ENCODE peak calls at places on chromosomes 4 and X, in seven cellular contexts. H, S, G, L, N, Z and F are unnamed samples.

GRCh38 chr4:186839122-186840037 is 115.7 kb upstream of the FAT1 start:
- DNase-seq in S (no peak), Z (peak), L (no peak), H (no peak), N (no peak), G (no peak), F (no peak)

GRCh38 chr4:15162046-15162445 is 159.8 kb downstream of the CPEB2 start:
- DNase-seq in N (no peak), G (no peak), L (peak), Z (no peak), S (no peak), H (no peak), F (no peak)

GRCh38 chr4:144655491-144655890 is 9.5 kb downstream of the HHIP start:
- DNase-seq in Z (no peak), G (no peak), S (no peak), H (no peak), N (no peak), L (no peak), F (no peak)

GRCh38 chr4:153260553-153261306 is 56.5 kb downstream of the TRIM2 start:
- DNase-seq in N (no peak), Z (no peak), H (no peak), L (no peak), S (no peak), G (no peak), F (no peak)

GRCh38 chr4:77817304-77818076 is 1.7 kb downstream of the CNOT6L start:
- DNase-seq in N (no peak), Z (no peak), H (peak), S (no peak), L (no peak), G (no peak), F (no peak)

GRCh38 chrX:54529166-54529558 is 857 bp upstream of the GNL3L start:
- DNase-seq in L (no peak), G (no peak), Z (no peak), H (no peak), S (no peak), N (no peak), F (no peak)

GRCh38 chr4:153486281-153487151 is 20.4 kb downstream of the TMEM131L start:
- DNase-seq in H (peak), L (peak), G (no peak), S (peak), N (no peak), Z (peak), F (peak)

GRCh38 chrX:10702031-10702430 is 81.6 kb upstream of the MID1 start:
- DNase-seq in G (no peak), Z (no peak), H (no peak), L (no peak), N (no peak), S (no peak), F (no peak)

GRCh38 chr4:2937146-2937857 is 25.9 kb downstream of the NOP14 start:
- DNase-seq in Z (peak), S (peak), G (no peak), H (peak), L (no peak), N (no peak), F (no peak)

GRCh38 chr4:70619778-70620177 is 8.8 kb upstream of the ENAM start:
- DNase-seq in G (no peak), L (no peak), N (no peak), Z (no peak), S (no peak), H (no peak), F (no peak)

GRCh38 chr4:38980903-38981676 is 51.1 kb downstream of the TMEM156 start:
- DNase-seq in G (no peak), Z (no peak), L (no peak), H (peak), N (no peak), S (no peak), F (no peak)

GRCh38 chr4:141391293-141391692 is 170.6 kb downstream of the ZNF330 start:
- DNase-seq in L (no peak), H (no peak), Z (no peak), S (no peak), N (no peak), G (no peak), F (no peak)

GRCh38 chr4:173448557-173448918 is 49.6 kb upstream of the SCRG1 start:
- DNase-seq in G (no peak), S (no peak), L (no peak), N (no peak), Z (no peak), H (no peak), F (no peak)

GRCh38 chr4:82017680-82018079 is 356.1 kb downstream of the HNRNPD start:
- DNase-seq in G (no peak), H (no peak), L (peak), N (no peak), S (no peak), Z (peak), F (no peak)

GRCh38 chr4:212438-213174 is 88.3 kb downstream of the ZNF718 start:
- DNase-seq in H (peak), L (peak), S (no peak), N (no peak), Z (peak), G (peak), F (peak)

GRCh38 chr4:171676555-171677215 is 136.5 kb upstream of the GALNTL6 start:
- DNase-seq in H (no peak), N (no peak), L (no peak), Z (no peak), S (no peak), G (no peak), F (no peak)

GRCh38 chr4:118288097-118288496 is 64.7 kb downstream of the PRSS12 start:
- DNase-seq in H (no peak), G (no peak), Z (no peak), L (no peak), N (no peak), S (no peak), F (no peak)

GRCh38 chr4:180668732-180669131 is 1574.5 kb upstream of the TENM3 start:
- DNase-seq in N (no peak), S (no peak), Z (no peak), G (no peak), L (no peak), H (no peak), F (no peak)

GRCh38 chr4:55132775-55133174 is 7.4 kb upstream of the KDR start:
- DNase-seq in S (no peak), H (no peak), G (no peak), Z (no peak), L (peak), N (no peak), F (no peak)

GRCh38 chr4:146981651-146982050 is 36.0 kb upstream of the TTC29 start:
- DNase-seq in Z (no peak), S (no peak), G (no peak), L (peak), N (no peak), H (no peak), F (no peak)

GRCh38 chr4:141248029-141248428 is 27.3 kb downstream of the ZNF330 start:
- DNase-seq in H (no peak), L (no peak), Z (no peak), G (no peak), S (no peak), N (no peak), F (no peak)

GRCh38 chrX:120457766-120458180 is 11.3 kb downstream of the LAMP2 start:
- DNase-seq in N (no peak), Z (peak), S (no peak), L (no peak), G (no peak), H (no peak), F (no peak)

GRCh38 chr4:6567218-6567617 is 7.8 kb upstream of the MAN2B2 start:
- DNase-seq in S (no peak), L (no peak), Z (no peak), N (no peak), G (no peak), H (no peak), F (no peak)

GRCh38 chr4:24991015-24991414 is 39.7 kb downstream of the LGI2 start:
- DNase-seq in N (no peak), H (no peak), Z (no peak), S (no peak), G (no peak), L (no peak), F (no peak)

GRCh38 chrX:14032383-14032782 is 2.7 kb upstream of the GEMIN8 start:
- DNase-seq in G (peak), Z (no peak), H (peak), L (peak), S (no peak), N (no peak), F (no peak)

GRCh38 chr4:6881908-6882307 is 27.7 kb upstream of the TBC1D14 start:
- DNase-seq in Z (no peak), L (no peak), H (no peak), S (no peak), N (no peak), G (no peak), F (no peak)

GRCh38 chr4:111748157-111748556 is 397.1 kb upstream of the FAM241A start:
- DNase-seq in S (no peak), N (no peak), H (no peak), G (no peak), Z (no peak), L (peak), F (no peak)

GRCh38 chr4:87188932-87189331 is 31.5 kb downstream of the KLHL8 start:
- DNase-seq in H (no peak), L (no peak), G (no peak), S (no peak), N (no peak), Z (no peak), F (no peak)

GRCh38 chr4:15215118-15215517 is 212.7 kb upstream of the C1QTNF7 start:
- DNase-seq in Z (no peak), G (no peak), N (no peak), S (no peak), L (no peak), H (no peak), F (no peak)

GRCh38 chrX:98114026-98114425 is 1230.3 kb downstream of the RPA4 start:
- DNase-seq in Z (no peak), H (no peak), N (no peak), S (no peak), G (no peak), L (no peak), F (no peak)

GRCh38 chrX:133171962-133172708 is 46.0 kb downstream of the TFDP3 start:
- DNase-seq in N (no peak), G (no peak), S (peak), L (peak), Z (peak), H (no peak), F (no peak)

GRCh38 chr4:2819244-2820215 is 24.1 kb upstream of the ADD1 start:
- DNase-seq in S (no peak), H (no peak), N (no peak), Z (no peak), G (no peak), L (no peak), F (no peak)

GRCh38 chr4:15354790-15355418 is 72.9 kb upstream of the C1QTNF7 start:
- DNase-seq in H (no peak), S (no peak), G (no peak), L (no peak), Z (no peak), N (peak), F (no peak)

DNA sequence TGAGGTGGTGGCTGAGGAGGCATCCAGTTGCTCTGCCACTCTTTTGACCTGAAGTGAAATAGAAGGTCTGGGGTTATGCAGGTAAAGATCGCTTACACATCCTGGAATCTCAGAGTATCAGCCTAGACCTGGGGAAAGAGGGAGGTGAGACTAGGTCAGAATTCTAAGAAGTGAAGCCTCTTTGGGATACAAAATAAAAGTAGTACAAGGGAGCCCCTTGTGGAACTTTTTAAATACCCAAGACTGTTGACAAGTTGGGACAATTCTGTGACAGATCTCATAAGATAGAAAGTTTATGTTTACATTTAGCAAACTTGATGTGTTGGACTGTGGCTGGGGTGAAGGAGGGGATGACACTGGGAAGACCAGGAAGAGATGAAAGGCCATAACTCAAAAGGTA is 263.2 kb downstream of the SPRY1 start:
- DNase-seq in H (no peak), G (no peak), Z (no peak), N (no peak), L (no peak), S (no peak), F (no peak)
- TF ChIP-seq CTCF in H (no peak), G (peak), Z (peak), N (no peak), L (peak), S (peak), F (peak)

GRCh38 chrX:153735274-153735673 is 10.6 kb downstream of the ABCD1 start:
- DNase-seq in S (no peak), G (no peak), Z (no peak), H (peak), L (no peak), N (no peak), F (no peak)
- TF ChIP-seq CTCF in S (peak), G (no peak), Z (no peak), H (peak), L (no peak), N (no peak), F (no peak)

DNA sequence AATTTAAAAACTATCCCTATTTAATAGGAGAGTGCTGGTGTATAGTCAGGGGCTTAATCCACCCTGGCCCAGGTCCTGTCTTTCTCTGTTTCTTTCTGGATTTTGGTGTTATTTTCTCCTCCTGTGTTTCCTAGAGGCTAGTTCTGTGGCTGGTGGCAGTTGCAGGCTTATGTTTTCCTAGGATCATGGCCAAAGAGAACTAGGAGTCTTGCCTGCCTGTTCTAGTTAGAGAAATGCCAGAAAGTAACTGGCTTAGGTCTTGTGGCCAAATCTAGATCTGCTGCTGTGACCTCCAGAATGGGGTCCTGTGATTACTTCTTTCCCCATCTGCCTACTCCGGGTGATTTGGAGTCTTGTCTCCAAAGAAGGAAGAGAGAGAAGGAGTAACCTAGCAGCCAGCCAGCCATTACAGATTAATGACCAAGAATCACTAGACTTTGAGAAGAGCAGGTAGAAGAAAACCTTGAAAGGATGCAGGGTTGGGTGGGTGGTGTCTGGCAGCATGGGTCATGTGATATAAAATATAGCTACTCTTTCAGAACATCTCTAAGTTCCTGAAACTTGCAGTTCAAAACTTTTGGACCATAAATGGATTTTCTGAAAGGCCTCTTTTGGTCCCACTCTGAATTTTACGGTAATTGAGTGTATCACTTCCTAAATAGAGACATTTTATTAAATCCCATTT is 117.9 kb downstream of the STIM2 start:
- DNase-seq in Z (no peak), N (no peak), S (no peak), H (no peak), G (no peak), L (no peak), F (no peak)
- TF ChIP-seq CTCF in Z (no peak), N (no peak), S (no peak), H (no peak), G (no peak), L (no peak), F (no peak)

DNA sequence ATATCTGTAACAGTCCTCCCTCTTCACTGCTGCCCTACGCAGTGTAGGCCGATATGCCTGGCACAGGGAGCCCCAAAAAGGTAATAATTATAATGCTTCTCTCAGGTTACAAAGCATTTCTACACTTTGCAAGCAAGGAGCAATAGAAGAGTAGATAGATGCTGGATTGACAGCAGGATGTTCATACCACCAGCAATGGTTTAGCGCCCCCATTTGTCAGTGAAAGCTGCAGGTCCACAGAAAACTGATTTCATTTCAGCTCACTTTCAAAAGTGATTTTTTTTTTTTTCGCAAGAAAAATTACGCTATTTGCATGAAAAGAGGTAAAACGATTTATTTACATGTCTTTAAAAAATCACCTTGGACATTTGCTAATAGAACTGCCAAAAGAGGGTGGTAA is 34.5 kb downstream of the HPF1 start:
- DNase-seq in S (no peak), H (peak), Z (no peak), L (peak), G (no peak), N (no peak), F (no peak)
- TF ChIP-seq CTCF in S (peak), H (no peak), Z (peak), L (peak), G (peak), N (no peak), F (peak)

DNA sequence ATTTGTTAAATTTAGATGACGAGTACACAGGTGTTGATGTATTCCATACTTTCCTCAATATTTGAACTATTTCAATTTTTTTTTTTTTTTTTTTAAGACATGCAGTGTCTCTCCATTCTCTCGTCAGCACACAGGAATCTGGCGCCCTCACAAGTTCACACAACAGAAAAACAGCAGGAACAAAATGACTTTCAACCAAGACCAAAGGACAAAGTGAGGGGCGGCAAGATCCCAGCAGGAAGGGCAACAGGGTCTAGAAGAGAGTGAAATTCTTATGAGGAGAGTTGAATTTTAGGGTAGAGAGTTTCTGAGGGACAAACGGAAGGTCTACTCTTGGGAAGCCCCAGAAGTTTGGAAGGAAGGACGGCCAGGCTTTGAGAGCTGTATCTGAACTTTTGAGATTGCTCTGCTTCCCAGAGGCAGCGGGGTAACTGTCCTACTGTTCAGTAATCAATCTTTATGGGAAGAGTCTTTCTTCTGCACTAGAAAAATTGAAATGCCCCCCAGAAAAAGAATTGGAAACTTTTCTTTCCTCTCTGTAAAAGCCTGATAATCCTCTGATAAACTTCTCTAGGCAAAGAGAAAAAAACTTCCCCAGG is 760.2 kb downstream of the RAB28 start:
- DNase-seq in H (no peak), Z (no peak), S (no peak), N (no peak), G (no peak), L (peak), F (no peak)
- TF ChIP-seq CTCF in H (no peak), Z (no peak), S (peak), N (no peak), G (no peak), L (no peak), F (no peak)

DNA sequence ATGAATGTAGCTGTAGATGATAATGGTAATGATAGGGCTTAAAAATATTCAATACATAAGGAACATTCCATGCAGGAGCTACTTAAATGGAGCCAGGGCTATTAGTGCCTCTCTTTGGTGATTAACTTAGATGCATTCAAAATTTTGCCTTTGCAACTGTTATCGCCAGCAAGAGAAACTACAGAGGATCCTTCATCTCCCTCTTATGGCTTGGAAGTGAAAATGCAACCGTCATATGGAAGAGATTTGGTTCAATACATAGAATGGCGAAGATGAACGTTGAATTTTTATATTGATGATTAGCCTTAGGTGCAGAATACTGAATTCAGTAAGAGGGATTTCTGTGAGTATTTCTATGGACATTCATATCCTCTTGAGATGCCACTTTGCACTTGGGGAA is 134.5 kb upstream of the NLGN4X start:
- DNase-seq in G (no peak), N (no peak), L (no peak), S (no peak), Z (no peak), H (no peak), F (no peak)
- TF ChIP-seq CTCF in G (no peak), N (no peak), L (peak), S (no peak), Z (no peak), H (no peak), F (no peak)

GRCh38 chr4:183789657-183790056 is 115.5 kb upstream of the STOX2 start:
- DNase-seq in L (no peak), S (no peak), H (no peak), G (no peak), N (no peak), Z (no peak), F (no peak)
- TF ChIP-seq CTCF in L (no peak), S (no peak), H (no peak), G (no peak), N (no peak), Z (no peak), F (no peak)

GRCh38 chrX:114580336-114580735 is 3.5 kb upstream of the HTR2C start:
- DNase-seq in Z (no peak), H (no peak), N (no peak), G (no peak), S (no peak), L (peak), F (no peak)
- TF ChIP-seq CTCF in Z (no peak), H (no peak), N (no peak), G (no peak), S (peak), L (peak), F (no peak)

DNA sequence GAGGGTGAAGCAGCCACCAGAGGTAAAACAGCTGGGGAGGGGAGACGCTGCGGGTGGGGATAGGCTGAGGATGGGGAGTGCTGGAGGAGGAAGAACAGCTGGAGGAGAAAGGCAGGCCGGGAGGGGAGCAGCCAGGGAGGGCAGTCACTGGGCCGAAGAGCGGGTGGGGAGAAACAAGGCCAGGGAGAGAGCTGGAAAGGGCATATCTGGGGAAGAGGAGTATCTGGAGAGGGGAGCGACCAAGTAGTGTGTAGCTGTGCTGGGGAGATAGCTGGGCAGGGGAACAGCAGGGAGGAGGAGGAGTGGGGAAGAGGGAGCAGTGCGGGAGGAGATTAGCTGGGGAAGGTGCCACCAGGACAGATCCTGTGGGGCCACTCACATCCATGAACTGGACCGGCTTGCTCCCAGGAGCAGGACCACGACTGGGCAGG is 2.7 kb downstream of the SLC38A5 start:
- DNase-seq in G (no peak), L (no peak), H (no peak), Z (no peak), S (no peak), N (no peak), F (no peak)
- TF ChIP-seq CTCF in G (no peak), L (no peak), H (no peak), Z (no peak), S (no peak), N (no peak), F (no peak)

GRCh38 chrX:30275498-30275897 is 28.6 kb downstream of the MAGEB1 start:
- DNase-seq in Z (peak), N (no peak), H (no peak), L (peak), G (no peak), S (peak), F (no peak)
- TF ChIP-seq CTCF in Z (peak), N (no peak), H (no peak), L (peak), G (peak), S (peak), F (peak)